ENCODE peak calls at places on chromosomes 4 and X, in six cellular contexts. U is psoas muscle, S is ovary, B is AG04450, L is GM23248, W is tibial artery. J is an unnamed sample. For H3K9me3, the result is how much of the 10 kb centered on the place peaks cover.

GRCh38 chrX:111270339-111270738 is at the start of gene CAPN6:
- DNase-seq in U (peak), S (peak), B (no peak), L (peak), W (no peak), J (no peak)

GRCh38 chr4:52848255-52848654 is 13.9 kb upstream of the RASL11B start:
- DNase-seq in U (no peak), S (no peak), B (no peak), L (no peak), W (no peak), J (peak)

GRCh38 chr4:116599859-116600258 is 485.5 kb downstream of the TRAM1L1 start:
- DNase-seq in U (peak), S (no peak), B (no peak), L (no peak), W (no peak), J (no peak)

GRCh38 chr4:138510053-138510452 is 267.9 kb upstream of the SLC7A11 start:
- DNase-seq in U (no peak), S (no peak), B (no peak), L (peak), W (no peak), J (no peak)

GRCh38 chr4:122874194-122874593 is 47.6 kb downstream of the FGF2 start:
- DNase-seq in U (no peak), S (no peak), B (peak), L (peak), W (no peak), J (no peak)

GRCh38 chr4:70533791-70534190 is 15.4 kb downstream of the AMTN start:
- DNase-seq in U (no peak), S (no peak), B (no peak), L (no peak), W (no peak), J (no peak)

GRCh38 chr4:187204389-187204920 is 480.8 kb upstream of the FAT1 start:
- DNase-seq in U (no peak), S (no peak), B (no peak), L (no peak), W (no peak), J (no peak)

GRCh38 chrX:71989768-71990167 is 79.1 kb downstream of the NHSL2 start:
- DNase-seq in U (no peak), S (no peak), B (no peak), L (peak), W (peak), J (no peak)

GRCh38 chr4:37763164-37763444 is 63.4 kb upstream of the PGM2 start:
- DNase-seq in U (no peak), S (no peak), B (no peak), L (no peak), W (no peak), J (no peak)

GRCh38 chr4:8315343-8316250 is 46.0 kb downstream of the HTRA3 start:
- DNase-seq in U (peak), S (peak), B (peak), L (peak), W (no peak), J (peak)

GRCh38 chr4:100540156-100540555 is 22.3 kb upstream of the EMCN start:
- DNase-seq in U (no peak), S (no peak), B (no peak), L (no peak), W (no peak), J (no peak)
- H3K27ac ChIP-seq in U (no peak), S (no peak), B (no peak), L (no peak), W (no peak), J (no peak)

GRCh38 chr4:94454405-94454804 is 2.7 kb downstream of the PDLIM5 start:
- DNase-seq in U (no peak), S (no peak), B (no peak), L (peak), W (no peak), J (peak)

GRCh38 chr4:94455081-94455480 is 3.3 kb downstream of the PDLIM5 start:
- DNase-seq in U (peak), S (peak), B (peak), L (peak), W (peak), J (peak)

GRCh38 chr4:94459462-94460161 is 7.9 kb downstream of the PDLIM5 start:
- DNase-seq in U (no peak), S (no peak), B (no peak), L (no peak), W (no peak), J (no peak)

GRCh38 chr4:94458682-94459081 is 6.9 kb downstream of the PDLIM5 start:
- DNase-seq in U (no peak), S (no peak), B (no peak), L (no peak), W (no peak), J (no peak)

DNA sequence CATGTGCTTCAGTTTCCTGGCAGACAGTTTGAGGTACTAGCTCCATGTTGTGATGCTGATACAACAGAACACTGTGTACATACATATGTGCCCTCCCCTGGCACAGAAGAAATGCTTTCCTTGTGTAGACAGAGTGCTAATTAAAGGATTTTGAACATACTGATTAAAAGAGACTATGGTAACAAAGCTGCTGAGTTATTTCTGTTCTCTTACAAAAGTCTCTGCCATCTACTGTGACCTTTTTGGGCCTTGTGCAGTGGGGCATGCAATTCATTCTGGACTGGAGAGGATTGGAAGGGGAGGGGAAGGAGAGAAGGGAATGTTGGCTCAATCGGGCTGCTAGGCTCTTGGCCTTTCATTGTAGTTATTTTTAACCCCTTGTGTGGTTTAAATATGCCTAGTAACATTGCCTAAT is 6.0 kb downstream of the PDLIM5 start:
- DNase-seq in U (no peak), S (no peak), B (no peak), L (no peak), W (no peak), J (no peak)
- H3K4me3 ChIP-seq in U (peak), S (no peak), B (no peak), L (peak), W (no peak), J (peak)

GRCh38 chr4:16140520-16141249 is 56.9 kb upstream of the PROM1 start:
- DNase-seq in U (no peak), S (no peak), B (peak), L (peak), W (no peak), J (peak)
- H3K9me3 ChIP-seq in U (under half), S (under half), B (under half), L (under half), W (under half), J (under half)

DNA sequence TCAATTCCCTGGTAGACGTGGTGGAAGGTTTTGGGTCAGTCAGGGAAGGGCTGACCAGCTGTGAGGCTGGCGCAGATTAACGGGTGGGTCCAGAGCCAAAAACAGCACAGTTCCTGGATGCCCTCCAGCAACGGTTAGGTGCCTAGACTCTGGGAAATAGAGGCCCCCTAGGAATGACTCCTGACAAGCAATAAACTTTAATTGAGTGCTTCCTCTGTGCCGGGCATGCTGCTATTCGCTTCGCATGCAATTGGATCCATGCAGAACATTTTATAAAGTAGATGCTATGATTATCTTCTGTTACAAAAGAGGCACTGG is 36.0 kb downstream of the ETDC start:
- DNase-seq in U (peak), S (peak), B (no peak), L (peak), W (peak), J (no peak)
- H3K27ac ChIP-seq in U (peak), S (no peak), B (peak), L (peak), W (peak), J (peak)

DNA sequence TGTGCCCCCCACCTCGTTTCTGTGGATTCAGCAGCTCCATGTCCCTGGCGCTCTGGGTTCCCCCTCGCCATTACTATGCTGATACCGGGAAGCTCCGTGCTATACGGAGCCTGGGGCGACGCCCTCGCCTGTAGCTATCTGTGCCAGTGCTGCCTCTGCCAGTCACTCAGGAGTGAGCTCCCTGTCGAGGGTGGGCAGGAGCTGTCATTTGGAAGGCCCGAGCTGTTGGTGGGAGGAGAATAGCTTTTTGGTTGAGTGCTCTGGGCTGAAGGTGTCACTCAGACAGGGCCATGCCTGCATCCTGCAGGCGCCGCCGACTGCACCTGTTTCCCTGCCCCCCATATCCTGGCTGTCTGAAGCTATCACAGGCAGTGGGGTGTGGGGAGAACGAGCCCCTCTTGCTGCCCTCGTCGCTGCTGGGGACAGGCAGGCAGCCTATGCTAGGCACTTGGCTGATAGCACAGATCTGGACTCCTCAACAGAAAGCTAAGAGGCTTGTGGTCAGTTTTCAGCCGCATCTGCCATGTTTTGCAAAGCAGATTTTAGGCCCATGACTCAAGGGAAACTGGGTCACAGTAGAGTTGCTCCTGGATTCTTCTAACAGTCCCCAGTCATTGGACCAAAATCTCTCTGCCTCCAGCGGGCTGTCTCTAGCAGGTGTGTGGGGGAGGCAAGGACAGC is 31.8 kb downstream of the CPLX1 start:
- DNase-seq in U (no peak), S (no peak), B (no peak), L (no peak), W (no peak), J (no peak)
- H3K4me3 ChIP-seq in U (no peak), S (no peak), B (no peak), L (no peak), W (no peak), J (no peak)

GRCh38 chrX:69670001-69670555 is 54.2 kb downstream of the EDA start:
- DNase-seq in U (no peak), S (no peak), B (no peak), L (no peak), W (no peak), J (no peak)

GRCh38 chrX:69664693-69665092 is 48.8 kb downstream of the EDA start:
- DNase-seq in U (no peak), S (no peak), B (no peak), L (no peak), W (no peak), J (no peak)
- H3K9me3 ChIP-seq in U (under half), S (under half), B (under half), L (under half), W (under half), J (under half)

GRCh38 chr4:4763815-4764202 is 95.7 kb upstream of the MSX1 start:
- DNase-seq in U (no peak), S (no peak), B (no peak), L (peak), W (no peak), J (no peak)
- H3K27ac ChIP-seq in U (no peak), S (no peak), B (no peak), L (no peak), W (no peak), J (no peak)